ENCODE peak calls at places on chromosomes 5 and 9, in nine cellular contexts. Q is astrocyte of the spinal cord; Y is frontal cortex; N is HCEC 1CT; D is T47D; P is cardiac fibroblast; F is activated T-cell treated with anti-CD3 and anti-CD28 coated beads, Interleukin-2, amount 50 U/mL, for 72 hours; E is NCI-H2029 treated with DMSO at 0.1 percent for 48 hours; M is EL. G is an unnamed sample.

GRCh38 chr9:92949266-92949982 is 2.1 kb downstream of the FGD3 start:
- DNase-seq in Q (no peak), Y (no peak), N (no peak), D (no peak), P (no peak), F (no peak), E (no peak), M (no peak), G (no peak)

GRCh38 chr5:24367211-24367610 is 277.6 kb downstream of the CDH10 start:
- DNase-seq in Q (no peak), Y (no peak), N (no peak), D (no peak), P (no peak), F (no peak), E (no peak), M (no peak), G (no peak)

GRCh38 chr5:52783226-52783959 is 4.3 kb upstream of the ITGA1 start:
- DNase-seq in Q (peak), Y (no peak), N (peak), D (no peak), P (peak), F (no peak), E (no peak), M (peak), G (peak)

GRCh38 chr9:133233681-133234432 is 24.8 kb upstream of the OBP2B start:
- DNase-seq in Q (no peak), Y (no peak), N (no peak), D (no peak), P (peak), F (no peak), E (no peak), M (no peak), G (no peak)

GRCh38 chr5:107565791-107566536 is 104.8 kb downstream of the EFNA5 start:
- DNase-seq in Q (no peak), Y (no peak), N (no peak), D (no peak), P (no peak), F (no peak), E (no peak), M (no peak), G (peak)

GRCh38 chr5:178130576-178131445 is at the start of gene RMND5B:
- DNase-seq in Q (peak), Y (peak), N (peak), D (peak), P (peak), F (peak), E (peak), M (peak), G (peak)

GRCh38 chr9:93659044-93659836 is 82.9 kb downstream of the PHF2 start:
- DNase-seq in Q (no peak), Y (no peak), N (no peak), D (no peak), P (no peak), F (no peak), E (no peak), M (no peak), G (no peak)

GRCh38 chr5:90644132-90644531 is 85.5 kb downstream of the ADGRV1 start:
- DNase-seq in Q (no peak), Y (no peak), N (no peak), D (no peak), P (no peak), F (no peak), E (no peak), M (no peak), G (no peak)

GRCh38 chr5:138352722-138353549 is 451 bp downstream of the KDM3B start:
- DNase-seq in Q (peak), Y (peak), N (peak), D (peak), P (peak), F (peak), E (no peak), M (peak), G (peak)

G was measured in NCI-H226.